ENCODE peak calls at places on chromosomes 7 and 10, in seven cellular contexts. One of them, this sample, is unnamed.

GRCh38 chr7:25054849-25055248 is 70.2 kb downstream of the CYCS start:
- DNase-seq in H1: no peak
- DNase-seq in K562: no peak
- DNase-seq in sigmoid colon: no peak
- DNase-seq in transverse colon: no peak
- DNase-seq in stomach: no peak
- DNase-seq in A549: no peak
- DNase-seq in this sample: no peak

GRCh38 chr10:103396067-103396788 is at the start of the genes ATP5MK and PDCD11:
- DNase-seq in H1: peak; percentile 91
- DNase-seq in K562: peak; percentile 98
- DNase-seq in sigmoid colon: peak; percentile 98
- DNase-seq in transverse colon: peak; percentile 98
- DNase-seq in stomach: peak; percentile 99
- DNase-seq in A549: peak; percentile 97
- DNase-seq in this sample: peak; percentile 98

GRCh38 chr10:77700086-77700485 is 62.5 kb upstream of the KCNMA1 start:
- DNase-seq in H1: no peak
- DNase-seq in K562: no peak
- DNase-seq in sigmoid colon: no peak
- DNase-seq in transverse colon: no peak
- DNase-seq in stomach: no peak
- DNase-seq in A549: no peak
- DNase-seq in this sample: no peak

GRCh38 chr7:73742753-73743641 is 4.4 kb upstream of the ABHD11 start:
- DNase-seq in H1: peak; percentile 98
- DNase-seq in K562: no peak
- DNase-seq in sigmoid colon: peak; percentile 69
- DNase-seq in transverse colon: peak; percentile 97
- DNase-seq in stomach: peak; percentile 96
- DNase-seq in A549: peak; percentile 61
- DNase-seq in this sample: no peak

GRCh38 chr7:506921-507622 is 12.6 kb downstream of the PDGFA start:
- DNase-seq in H1: no peak
- DNase-seq in K562: no peak
- DNase-seq in sigmoid colon: peak; percentile 61
- DNase-seq in transverse colon: peak; percentile 6
- DNase-seq in stomach: no peak
- DNase-seq in A549: no peak
- DNase-seq in this sample: no peak

GRCh38 chr7:155871211-155871610 is 58.9 kb upstream of the SHH start:
- DNase-seq in H1: peak; percentile 19
- DNase-seq in K562: no peak
- DNase-seq in sigmoid colon: peak; percentile 24
- DNase-seq in transverse colon: no peak
- DNase-seq in stomach: no peak
- DNase-seq in A549: no peak
- DNase-seq in this sample: no peak

GRCh38 chr7:114864278-114864677 is 57.6 kb upstream of the MDFIC start:
- DNase-seq in H1: no peak
- DNase-seq in K562: no peak
- DNase-seq in sigmoid colon: no peak
- DNase-seq in transverse colon: no peak
- DNase-seq in stomach: no peak
- DNase-seq in A549: no peak
- DNase-seq in this sample: no peak

GRCh38 chr7:108351715-108352114 is 104.5 kb downstream of the NRCAM start:
- DNase-seq in H1: no peak
- DNase-seq in K562: no peak
- DNase-seq in sigmoid colon: no peak
- DNase-seq in transverse colon: no peak
- DNase-seq in stomach: no peak
- DNase-seq in A549: peak; percentile 57
- DNase-seq in this sample: no peak

GRCh38 chr7:17674166-17674955 is 265.9 kb downstream of the SNX13 start:
- DNase-seq in H1: no peak
- DNase-seq in K562: no peak
- DNase-seq in sigmoid colon: peak; percentile 62
- DNase-seq in transverse colon: no peak
- DNase-seq in stomach: no peak
- DNase-seq in A549: no peak
- DNase-seq in this sample: no peak

GRCh38 chr10:106608101-106608500 is 556.4 kb downstream of the SORCS1 start:
- DNase-seq in H1: no peak
- DNase-seq in K562: no peak
- DNase-seq in sigmoid colon: no peak
- DNase-seq in transverse colon: no peak
- DNase-seq in stomach: no peak
- DNase-seq in A549: no peak
- DNase-seq in this sample: no peak

GRCh38 chr10:50393784-50394183 is 142.5 kb upstream of the ASAH2 start:
- DNase-seq in H1: no peak
- DNase-seq in K562: peak; percentile 69
- DNase-seq in sigmoid colon: no peak
- DNase-seq in transverse colon: no peak
- DNase-seq in stomach: no peak
- DNase-seq in A549: peak; percentile 60
- DNase-seq in this sample: no peak

GRCh38 chr10:59672150-59672875 is 37.3 kb downstream of the SLC16A9 start:
- DNase-seq in H1: no peak
- DNase-seq in K562: no peak
- DNase-seq in sigmoid colon: no peak
- DNase-seq in transverse colon: no peak
- DNase-seq in stomach: no peak
- DNase-seq in A549: no peak
- DNase-seq in this sample: no peak

GRCh38 chr10:11325817-11326216 is 285.6 kb downstream of the USP6NL start:
- DNase-seq in H1: no peak
- DNase-seq in K562: no peak
- DNase-seq in sigmoid colon: no peak
- DNase-seq in transverse colon: no peak
- DNase-seq in stomach: no peak
- DNase-seq in A549: no peak
- DNase-seq in this sample: no peak

GRCh38 chr7:106367664-106368063 is 82.9 kb upstream of the NAMPT start:
- DNase-seq in H1: no peak
- DNase-seq in K562: no peak
- DNase-seq in sigmoid colon: no peak
- DNase-seq in transverse colon: no peak
- DNase-seq in stomach: no peak
- DNase-seq in A549: no peak
- DNase-seq in this sample: no peak

GRCh38 chr7:158279539-158280466 is 307.8 kb downstream of the PTPRN2 start:
- DNase-seq in H1: no peak
- DNase-seq in K562: no peak
- DNase-seq in sigmoid colon: peak; percentile 40
- DNase-seq in transverse colon: no peak
- DNase-seq in stomach: peak; percentile 9
- DNase-seq in A549: no peak
- DNase-seq in this sample: peak; percentile 6

GRCh38 chr10:59234814-59235429 is 58.5 kb downstream of the PHYHIPL start:
- DNase-seq in H1: no peak
- DNase-seq in K562: peak; percentile 8
- DNase-seq in sigmoid colon: no peak
- DNase-seq in transverse colon: peak; percentile 11
- DNase-seq in stomach: no peak
- DNase-seq in A549: peak; percentile 44
- DNase-seq in this sample: peak; percentile 37

GRCh38 chr10:131084791-131085585 is 226.5 kb downstream of the TCERG1L start:
- DNase-seq in H1: no peak
- DNase-seq in K562: no peak
- DNase-seq in sigmoid colon: peak; percentile 33
- DNase-seq in transverse colon: no peak
- DNase-seq in stomach: no peak
- DNase-seq in A549: no peak
- DNase-seq in this sample: no peak

GRCh38 chr10:43817368-43817767 is 168.7 kb upstream of the ZNF32 start:
- DNase-seq in H1: no peak
- DNase-seq in K562: no peak
- DNase-seq in sigmoid colon: no peak
- DNase-seq in transverse colon: no peak
- DNase-seq in stomach: no peak
- DNase-seq in A549: no peak
- DNase-seq in this sample: no peak

GRCh38 chr10:30063098-30063497 is 3.7 kb upstream of the JCAD start:
- DNase-seq in H1: no peak
- DNase-seq in K562: no peak
- DNase-seq in sigmoid colon: peak; percentile 77
- DNase-seq in transverse colon: no peak
- DNase-seq in stomach: no peak
- DNase-seq in A549: no peak
- DNase-seq in this sample: no peak

DNA sequence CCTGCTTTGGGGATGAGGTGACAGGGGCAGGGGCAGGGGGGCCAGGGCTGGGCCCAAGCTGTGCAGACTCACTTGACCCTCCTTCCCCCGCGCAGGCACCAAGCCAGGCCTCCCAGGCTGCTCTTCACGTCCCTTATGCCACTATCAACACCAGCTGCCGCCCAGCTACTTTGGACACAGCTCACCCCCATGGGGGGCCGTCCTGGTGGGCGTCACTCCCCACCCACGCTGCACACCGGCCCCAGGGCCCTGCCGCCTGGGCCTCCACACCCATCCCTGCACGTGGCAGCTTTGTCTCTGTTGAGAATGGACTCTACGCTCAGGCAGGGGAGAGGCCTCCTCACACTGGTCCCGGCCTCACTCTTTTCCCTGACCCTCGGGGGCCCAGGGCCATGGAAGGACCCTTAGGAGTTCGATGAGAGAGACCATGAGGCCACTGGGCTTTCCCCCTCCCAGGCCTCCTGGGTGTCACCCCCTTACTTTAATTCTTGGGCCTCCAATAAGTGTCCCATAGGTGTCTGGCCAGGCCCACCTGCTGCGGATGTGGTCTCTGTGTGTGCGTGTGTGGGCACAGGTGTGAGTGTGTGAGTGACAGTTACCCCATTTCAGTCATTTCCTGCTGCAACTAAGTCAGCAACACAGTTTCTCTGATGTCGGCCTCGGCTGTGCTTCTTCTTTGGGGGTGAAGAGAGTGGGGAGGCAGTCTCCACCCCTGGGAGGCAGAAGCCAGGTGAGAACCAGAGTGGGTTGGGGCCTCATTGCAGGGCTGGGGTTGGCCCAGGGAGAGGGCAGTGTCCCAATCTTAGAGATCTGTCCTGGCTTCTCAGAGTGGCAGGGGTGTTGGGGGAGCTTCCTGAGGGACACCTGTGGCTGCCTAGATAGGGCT is 1.3 kb downstream of the PVRIG start:
- DNase-seq in H1: no peak
- DNase-seq in K562: no peak
- DNase-seq in sigmoid colon: no peak
- DNase-seq in transverse colon: peak; percentile 68
- DNase-seq in stomach: peak; percentile 34
- DNase-seq in A549: no peak
- DNase-seq in this sample: no peak
- TF ChIP-seq EP300 in H1: no peak
- TF ChIP-seq EP300 in K562: no peak
- TF ChIP-seq EP300 in sigmoid colon: no peak
- TF ChIP-seq EP300 in transverse colon: no peak
- TF ChIP-seq EP300 in stomach: no peak
- TF ChIP-seq EP300 in A549: no peak
- TF ChIP-seq EP300 in this sample: no peak

DNA sequence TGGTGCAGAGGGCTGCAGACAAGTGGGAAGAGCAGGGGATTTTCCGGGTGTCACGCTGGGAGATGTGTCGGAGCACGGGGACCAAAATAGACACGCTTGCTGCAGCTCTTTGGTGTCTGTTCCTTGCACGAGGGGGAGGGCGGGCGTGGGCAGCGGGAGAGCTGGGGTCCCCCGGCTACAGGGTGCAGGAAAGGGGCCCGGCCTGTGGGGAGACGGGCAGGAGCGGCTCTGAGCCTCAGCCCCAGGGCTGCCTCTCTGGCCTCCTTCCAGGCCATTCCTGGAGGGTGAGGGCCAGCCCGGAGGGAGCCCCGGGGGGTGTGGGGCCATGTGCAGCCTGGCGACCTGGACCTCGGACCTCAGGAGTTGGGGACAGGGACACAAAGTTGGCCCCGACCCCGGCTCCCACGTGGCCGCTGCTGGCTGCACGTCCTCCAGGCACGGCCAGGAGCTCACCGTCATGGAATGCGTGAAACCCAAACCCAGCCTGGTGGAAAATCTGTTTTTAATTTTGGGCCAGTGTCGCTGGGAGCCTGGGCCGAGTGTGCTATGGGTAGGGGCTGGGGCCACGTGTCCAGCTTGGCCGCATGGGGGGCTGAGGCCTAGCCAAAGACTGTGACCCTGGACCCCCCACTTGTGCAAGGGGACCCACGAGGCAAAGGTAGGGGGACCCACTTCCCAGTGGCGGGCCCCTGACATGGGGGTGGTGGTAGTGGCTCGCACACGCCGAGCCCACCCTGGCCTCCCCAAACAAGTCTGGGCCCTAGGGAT is 6.6 kb downstream of the TTYH3 start:
- DNase-seq in H1: no peak
- DNase-seq in K562: no peak
- DNase-seq in sigmoid colon: peak; percentile 83
- DNase-seq in transverse colon: no peak
- DNase-seq in stomach: no peak
- DNase-seq in A549: no peak
- DNase-seq in this sample: no peak
- TF ChIP-seq EP300 in H1: no peak
- TF ChIP-seq EP300 in K562: no peak
- TF ChIP-seq EP300 in sigmoid colon: no peak
- TF ChIP-seq EP300 in transverse colon: no peak
- TF ChIP-seq EP300 in stomach: no peak
- TF ChIP-seq EP300 in A549: no peak
- TF ChIP-seq EP300 in this sample: no peak

DNA sequence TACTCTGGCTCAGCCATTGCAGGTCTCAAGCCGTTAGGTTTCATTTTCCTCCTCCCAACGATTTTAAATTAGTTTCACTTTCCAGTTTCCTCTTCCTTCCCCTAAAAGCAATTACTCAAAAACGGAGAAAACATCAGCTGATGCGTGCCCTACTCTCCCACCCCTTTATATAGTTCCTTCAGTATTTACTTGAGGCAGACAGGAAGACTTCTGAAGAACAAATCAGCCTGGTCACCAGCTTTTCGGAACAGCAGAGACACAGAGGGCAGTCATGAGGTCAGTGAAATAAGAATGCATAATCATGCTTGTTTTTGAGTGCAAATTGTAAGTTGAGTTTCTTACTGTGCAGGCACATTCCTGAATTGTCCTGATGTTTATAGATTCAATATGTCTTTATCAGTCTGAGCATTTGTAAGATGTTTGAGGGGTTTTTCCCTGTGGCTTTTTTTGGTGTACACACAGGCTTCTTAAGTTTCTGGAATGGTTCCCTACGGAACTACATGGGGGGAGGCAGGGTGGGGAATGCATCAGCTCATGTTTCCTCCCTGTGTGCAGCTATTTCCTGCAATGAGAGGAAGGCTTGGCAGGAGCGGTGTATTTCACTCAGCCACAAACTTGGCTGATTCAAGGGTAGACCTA is at the start of gene IFIT3:
- DNase-seq in H1: no peak
- DNase-seq in K562: peak; percentile 71
- DNase-seq in sigmoid colon: peak; percentile 85
- DNase-seq in transverse colon: peak; percentile 52
- DNase-seq in stomach: peak; percentile 35
- DNase-seq in A549: peak; percentile 77
- DNase-seq in this sample: peak; percentile 71
- TF ChIP-seq EP300 in H1: no peak
- TF ChIP-seq EP300 in K562: no peak
- TF ChIP-seq EP300 in sigmoid colon: no peak
- TF ChIP-seq EP300 in transverse colon: no peak
- TF ChIP-seq EP300 in stomach: no peak
- TF ChIP-seq EP300 in A549: no peak
- TF ChIP-seq EP300 in this sample: peak; percentile 28

GRCh38 chr7:125136755-125137547 is 207.3 kb upstream of the POT1 start:
- DNase-seq in H1: no peak
- DNase-seq in K562: no peak
- DNase-seq in sigmoid colon: no peak
- DNase-seq in transverse colon: no peak
- DNase-seq in stomach: no peak
- DNase-seq in A549: peak; percentile 1
- DNase-seq in this sample: no peak
- TF ChIP-seq EP300 in H1: no peak
- TF ChIP-seq EP300 in K562: no peak
- TF ChIP-seq EP300 in sigmoid colon: no peak
- TF ChIP-seq EP300 in transverse colon: no peak
- TF ChIP-seq EP300 in stomach: no peak
- TF ChIP-seq EP300 in A549: no peak
- TF ChIP-seq EP300 in this sample: no peak

This sample was measured in tibial nerve.